ENCODE peak calls at places on chromosome X, in four cellular contexts. One of them, this sample, is unnamed.
A peak's percentile ranks its signal among the peaks of the same experiment; 100 is the strongest.

GRCh38 chrX:77009691-77010090 is 437.5 kb upstream of the FGF16 start:
- DNase-seq in H1: no peak
- DNase-seq in HCT116: no peak
- DNase-seq in A549: peak; percentile 15
- DNase-seq in this sample: no peak

GRCh38 chrX:109624641-109625311 is at the start of gene KCNE5:
- DNase-seq in H1: peak; percentile 63
- DNase-seq in HCT116: no peak
- DNase-seq in A549: no peak
- DNase-seq in this sample: no peak

GRCh38 chrX:24294619-24295018 is 19.2 kb downstream of the SUPT20HL2 start:
- DNase-seq in H1: peak; percentile 57
- DNase-seq in HCT116: no peak
- DNase-seq in A549: peak; percentile 7
- DNase-seq in this sample: no peak

GRCh38 chrX:42491145-42491907 is 286.6 kb downstream of the PPP1R2C start:
- DNase-seq in H1: no peak
- DNase-seq in HCT116: no peak
- DNase-seq in A549: no peak
- DNase-seq in this sample: no peak

GRCh38 chrX:120309873-120310730 is 1.2 kb downstream of the TMEM255A start:
- DNase-seq in H1: peak; percentile 48
- DNase-seq in HCT116: no peak
- DNase-seq in A549: peak; percentile 17
- DNase-seq in this sample: no peak

GRCh38 chrX:79630033-79631009 is 263.2 kb upstream of the ITM2A start:
- DNase-seq in H1: no peak
- DNase-seq in HCT116: no peak
- DNase-seq in A549: no peak
- DNase-seq in this sample: no peak

GRCh38 chrX:134886201-134886600 is 104.6 kb upstream of the SMIM10 start:
- DNase-seq in H1: no peak
- DNase-seq in HCT116: peak; percentile 84
- DNase-seq in A549: peak; percentile 20
- DNase-seq in this sample: no peak

GRCh38 chrX:36908801-36909403 is 99.3 kb upstream of the FAM47C start:
- DNase-seq in H1: no peak
- DNase-seq in HCT116: peak; percentile 4
- DNase-seq in A549: peak; percentile 41
- DNase-seq in this sample: no peak

GRCh38 chrX:40733691-40734090 is 1.7 kb downstream of the MED14 start:
- DNase-seq in H1: no peak
- DNase-seq in HCT116: no peak
- DNase-seq in A549: no peak
- DNase-seq in this sample: no peak

GRCh38 chrX:135477576-135477975 is 42.9 kb upstream of the INTS6L start:
- DNase-seq in H1: no peak
- DNase-seq in HCT116: peak; percentile 29
- DNase-seq in A549: peak; percentile 59
- DNase-seq in this sample: no peak

GRCh38 chrX:45264865-45265264 is 64.2 kb upstream of the DIPK2B start:
- DNase-seq in H1: no peak
- DNase-seq in HCT116: no peak
- DNase-seq in A549: no peak
- DNase-seq in this sample: no peak

GRCh38 chrX:44651347-44651746 is 108.7 kb upstream of the FUNDC1 start:
- DNase-seq in H1: peak; percentile 38
- DNase-seq in HCT116: peak; percentile 3
- DNase-seq in A549: no peak
- DNase-seq in this sample: no peak

GRCh38 chrX:3393581-3394111 is 47.2 kb upstream of the MXRA5 start:
- DNase-seq in H1: no peak
- DNase-seq in HCT116: no peak
- DNase-seq in A549: no peak
- DNase-seq in this sample: no peak

GRCh38 chrX:69538321-69538876 is 34.3 kb downstream of the NALF2 start:
- DNase-seq in H1: peak; percentile 85
- DNase-seq in HCT116: peak; percentile 29
- DNase-seq in A549: peak; percentile 61
- DNase-seq in this sample: no peak

GRCh38 chrX:28022371-28022770 is 41.1 kb upstream of the DCAF8L1 start:
- DNase-seq in H1: no peak
- DNase-seq in HCT116: no peak
- DNase-seq in A549: no peak
- DNase-seq in this sample: no peak

GRCh38 chrX:136183175-136183574 is 35.8 kb downstream of the FHL1 start:
- DNase-seq in H1: no peak
- DNase-seq in HCT116: no peak
- DNase-seq in A549: no peak
- DNase-seq in this sample: no peak

DNA sequence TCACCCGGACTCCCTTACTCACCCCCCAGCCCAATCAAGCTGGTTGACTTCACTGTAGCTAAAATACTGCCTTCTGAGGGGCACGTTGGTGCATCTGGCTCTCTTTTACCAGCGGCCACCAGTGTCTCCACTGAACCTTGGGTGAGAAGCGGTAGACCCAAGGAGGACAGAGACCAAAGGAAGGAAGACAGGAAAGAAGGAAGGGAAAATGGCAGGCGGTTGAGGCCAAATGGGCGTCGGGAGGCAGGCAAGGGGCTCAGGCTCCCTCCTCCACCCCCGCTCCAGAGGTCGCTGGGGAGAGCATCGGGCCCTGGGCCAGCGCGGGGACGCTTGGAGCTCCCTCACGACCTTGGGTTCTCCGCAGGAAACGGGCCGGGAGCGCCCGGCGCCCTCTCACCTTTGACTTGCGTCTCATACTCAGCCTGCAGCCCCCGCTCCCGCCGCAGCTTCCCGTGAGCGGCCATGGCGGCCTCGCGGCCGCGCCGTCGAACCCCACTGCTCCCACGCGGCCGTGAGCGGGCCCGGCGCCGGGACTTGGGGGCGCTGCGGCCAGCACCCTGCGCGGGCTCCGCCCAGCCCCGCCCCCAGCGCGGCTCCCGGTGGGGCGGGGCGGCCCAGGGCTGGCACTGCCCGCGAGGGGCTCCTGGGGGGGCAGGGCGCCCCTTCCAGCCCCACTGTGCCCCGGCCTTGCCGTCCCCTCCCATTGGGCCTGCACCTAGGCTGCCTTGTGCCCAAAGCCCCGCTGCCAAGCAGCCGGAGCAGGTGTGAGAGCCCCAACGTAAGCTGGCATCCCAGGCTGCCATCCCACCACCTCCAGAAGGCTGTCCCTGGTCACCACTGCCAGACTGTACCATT is at the start of gene ARHGAP4:
- DNase-seq in H1: no peak
- DNase-seq in HCT116: peak; percentile 37
- DNase-seq in A549: no peak
- DNase-seq in this sample: no peak
- TF ChIP-seq POLR2A in H1: peak; percentile 90
- TF ChIP-seq POLR2A in HCT116: peak; percentile 98
- TF ChIP-seq POLR2A in A549: no peak
- TF ChIP-seq POLR2A in this sample: no peak

GRCh38 chrX:131729295-131729694 is 185.4 kb downstream of the OR13H1 start:
- DNase-seq in H1: no peak
- DNase-seq in HCT116: no peak
- DNase-seq in A549: peak; percentile 46
- DNase-seq in this sample: peak; percentile 45
- TF ChIP-seq POLR2A in H1: no peak
- TF ChIP-seq POLR2A in HCT116: no peak
- TF ChIP-seq POLR2A in A549: no peak
- TF ChIP-seq POLR2A in this sample: no peak

GRCh38 chrX:1462596-1463251 is 10.0 kb upstream of the ASMTL start:
- DNase-seq in H1: peak; percentile 26
- DNase-seq in HCT116: no peak
- DNase-seq in A549: peak; percentile 40
- DNase-seq in this sample: no peak
- TF ChIP-seq POLR2A in H1: no peak
- TF ChIP-seq POLR2A in HCT116: no peak
- TF ChIP-seq POLR2A in A549: no peak
- TF ChIP-seq POLR2A in this sample: no peak

GRCh38 chrX:130165703-130166502 is at the start of gene AIFM1:
- DNase-seq in H1: peak; percentile 83
- DNase-seq in HCT116: peak; percentile 89
- DNase-seq in A549: peak; percentile 98
- DNase-seq in this sample: peak; percentile 37
- TF ChIP-seq POLR2A in H1: peak; percentile 69
- TF ChIP-seq POLR2A in HCT116: peak; percentile 66
- TF ChIP-seq POLR2A in A549: peak; percentile 89
- TF ChIP-seq POLR2A in this sample: no peak

GRCh38 chrX:153595859-153596857 is 2.8 kb downstream of the CCNQ start:
- DNase-seq in H1: no peak
- DNase-seq in HCT116: no peak
- DNase-seq in A549: no peak
- DNase-seq in this sample: no peak

GRCh38 chrX:153595387-153595786 is 3.6 kb downstream of the CCNQ start:
- DNase-seq in H1: no peak
- DNase-seq in HCT116: no peak
- DNase-seq in A549: no peak
- DNase-seq in this sample: no peak

GRCh38 chrX:153592966-153593688 is 5.8 kb downstream of the CCNQ start:
- DNase-seq in H1: no peak
- DNase-seq in HCT116: no peak
- DNase-seq in A549: no peak
- DNase-seq in this sample: no peak

GRCh38 chrX:153592091-153592833 is 6.7 kb downstream of the CCNQ start:
- DNase-seq in H1: no peak
- DNase-seq in HCT116: no peak
- DNase-seq in A549: no peak
- DNase-seq in this sample: no peak

GRCh38 chrX:153593811-153594500 is 5.0 kb downstream of the CCNQ start:
- DNase-seq in H1: no peak
- DNase-seq in HCT116: no peak
- DNase-seq in A549: no peak
- DNase-seq in this sample: no peak
- TF ChIP-seq POLR2A in H1: no peak
- TF ChIP-seq POLR2A in HCT116: no peak
- TF ChIP-seq POLR2A in A549: no peak
- TF ChIP-seq POLR2A in this sample: no peak

GRCh38 chrX:14872851-14873675 is at the start of the genes FANCB and MOSPD2:
- DNase-seq in H1: peak; percentile 85
- DNase-seq in HCT116: peak; percentile 85
- DNase-seq in A549: peak; percentile 95
- DNase-seq in this sample: peak; percentile 63
- TF ChIP-seq POLR2A in H1: peak; percentile 64
- TF ChIP-seq POLR2A in HCT116: no peak
- TF ChIP-seq POLR2A in A549: peak; percentile 45
- TF ChIP-seq POLR2A in this sample: no peak

DNA sequence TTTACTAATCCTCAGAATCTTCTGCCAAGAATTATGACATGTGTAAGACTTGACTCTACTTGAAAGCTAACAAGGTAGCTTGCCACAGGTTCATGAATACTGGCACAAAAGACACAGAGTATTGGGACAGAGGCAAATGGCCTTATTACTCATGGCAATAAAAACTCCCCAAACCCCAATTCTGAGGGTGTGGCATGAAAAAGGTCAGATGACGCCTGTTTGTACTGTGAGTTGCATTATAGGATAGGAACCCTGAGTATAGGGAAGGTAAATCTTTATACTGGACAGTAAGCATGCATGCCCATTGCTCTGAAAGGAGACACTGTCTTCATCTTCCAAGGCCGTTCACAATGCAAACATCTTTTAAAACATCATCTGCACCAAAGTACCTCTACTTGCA is 600.0 kb downstream of the IL1RAPL1 start:
- DNase-seq in H1: no peak
- DNase-seq in HCT116: no peak
- DNase-seq in A549: no peak
- DNase-seq in this sample: no peak
- TF ChIP-seq POLR2A in H1: no peak
- TF ChIP-seq POLR2A in HCT116: no peak
- TF ChIP-seq POLR2A in A549: no peak
- TF ChIP-seq POLR2A in this sample: no peak

DNA sequence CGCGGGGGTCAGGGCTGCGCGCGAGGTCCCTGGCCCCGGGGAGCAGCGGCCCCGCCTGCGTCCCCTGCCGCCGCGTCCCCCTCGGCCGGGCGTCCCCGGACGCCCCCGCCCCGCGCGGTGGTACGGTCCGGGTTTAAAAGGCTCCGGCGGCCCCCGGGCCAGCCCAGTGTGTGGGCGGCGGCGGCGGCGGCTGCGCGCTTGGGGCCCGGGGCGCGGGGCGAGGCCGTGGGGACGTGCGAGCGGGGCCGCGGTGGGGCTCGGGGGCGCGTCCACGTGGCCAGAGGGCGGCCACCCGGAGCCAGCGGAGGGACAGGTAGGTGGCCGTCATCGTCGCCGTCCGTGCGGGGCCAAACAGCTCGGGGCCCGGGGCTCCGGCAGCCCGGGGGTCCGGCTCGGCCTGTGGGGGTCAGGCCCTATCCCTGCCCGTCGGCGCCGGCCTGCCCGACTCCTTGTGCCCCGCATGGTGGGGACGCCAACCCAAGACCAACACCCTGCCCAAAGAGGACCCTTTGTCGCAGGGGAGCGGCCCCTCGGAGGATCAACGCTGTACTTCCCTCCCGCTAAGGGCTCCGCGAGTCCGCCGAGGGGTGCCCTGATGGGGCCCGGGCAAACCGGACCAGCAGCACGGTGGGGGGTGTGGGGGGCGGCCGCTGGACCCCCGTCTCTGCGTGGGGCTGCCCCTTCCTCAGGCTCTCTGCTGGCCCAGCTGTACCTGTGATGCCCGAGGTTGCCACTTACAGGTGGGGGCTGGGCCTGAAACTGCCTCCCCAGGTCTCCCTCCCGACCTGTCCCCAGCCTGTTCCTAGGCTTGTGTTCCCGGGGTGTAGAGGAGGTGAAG is at the start of gene PLXNA3:
- DNase-seq in H1: peak; percentile 62
- DNase-seq in HCT116: no peak
- DNase-seq in A549: no peak
- DNase-seq in this sample: no peak
- TF ChIP-seq POLR2A in H1: peak; percentile 27
- TF ChIP-seq POLR2A in HCT116: peak; percentile 63
- TF ChIP-seq POLR2A in A549: peak; percentile 71
- TF ChIP-seq POLR2A in this sample: peak; percentile 62

GRCh38 chrX:74343327-74343969 is 39.5 kb downstream of the ZCCHC13 start:
- DNase-seq in H1: no peak
- DNase-seq in HCT116: no peak
- DNase-seq in A549: no peak
- DNase-seq in this sample: no peak
- TF ChIP-seq POLR2A in H1: no peak
- TF ChIP-seq POLR2A in HCT116: no peak
- TF ChIP-seq POLR2A in A549: no peak
- TF ChIP-seq POLR2A in this sample: no peak

This sample was measured in esophagus squamous epithelium.